ENCODE peak calls at places on chromosome 6, in seven cellular contexts. One of them, this sample, is unnamed.
A peak's percentile ranks its signal among the peaks of the same experiment; 100 is the strongest.

GRCh38 chr6:134984821-134985220 is 34.9 kb upstream of the ALDH8A1 start:
- DNase-seq in mammary epithelial cell: peak; percentile 17
- DNase-seq in Right ventricle myocardium superior: no peak
- DNase-seq in GM04504: no peak
- DNase-seq in psoas muscle: no peak
- DNase-seq in HS-5: no peak
- DNase-seq in GM23248: peak; percentile 4
- DNase-seq in this sample: no peak

GRCh38 chr6:152057832-152058498 is 250.5 kb downstream of the ESR1 start:
- DNase-seq in GM23248: no peak
- DNase-seq in Right ventricle myocardium superior: no peak
- DNase-seq in psoas muscle: no peak
- DNase-seq in mammary epithelial cell: no peak
- DNase-seq in GM04504: no peak
- DNase-seq in HS-5: no peak
- DNase-seq in this sample: peak; percentile 53

GRCh38 chr6:134419717-134420116 is 101.8 kb upstream of the SGK1 start:
- DNase-seq in Right ventricle myocardium superior: no peak
- DNase-seq in mammary epithelial cell: no peak
- DNase-seq in GM04504: no peak
- DNase-seq in psoas muscle: no peak
- DNase-seq in HS-5: no peak
- DNase-seq in GM23248: peak; percentile 18
- DNase-seq in this sample: no peak

GRCh38 chr6:148273962-148274752 is 68.5 kb upstream of the SASH1 start:
- DNase-seq in psoas muscle: no peak
- DNase-seq in HS-5: no peak
- DNase-seq in GM23248: peak; percentile 50
- DNase-seq in Right ventricle myocardium superior: no peak
- DNase-seq in GM04504: no peak
- DNase-seq in mammary epithelial cell: peak; percentile 15
- DNase-seq in this sample: no peak

GRCh38 chr6:85126448-85127178 is 323.3 kb upstream of the NT5E start:
- DNase-seq in psoas muscle: peak; percentile 18
- DNase-seq in Right ventricle myocardium superior: peak; percentile 55
- DNase-seq in GM23248: peak; percentile 80
- DNase-seq in GM04504: peak; percentile 43
- DNase-seq in mammary epithelial cell: peak; percentile 32
- DNase-seq in HS-5: no peak
- DNase-seq in this sample: no peak

GRCh38 chr6:134517145-134517658 is 199.3 kb upstream of the SGK1 start:
- DNase-seq in Right ventricle myocardium superior: peak; percentile 87
- DNase-seq in HS-5: peak; percentile 61
- DNase-seq in mammary epithelial cell: peak; percentile 78
- DNase-seq in GM23248: peak; percentile 89
- DNase-seq in psoas muscle: peak; percentile 67
- DNase-seq in GM04504: no peak
- DNase-seq in this sample: peak; percentile 73

GRCh38 chr6:157405986-157406385 is 25.0 kb downstream of the ZDHHC14 start:
- DNase-seq in psoas muscle: no peak
- DNase-seq in HS-5: no peak
- DNase-seq in mammary epithelial cell: peak; percentile 11
- DNase-seq in GM23248: peak; percentile 15
- DNase-seq in Right ventricle myocardium superior: no peak
- DNase-seq in GM04504: no peak
- DNase-seq in this sample: no peak

GRCh38 chr6:79048611-79049010 is 29.4 kb downstream of the PHIP start:
- DNase-seq in mammary epithelial cell: peak; percentile 12
- DNase-seq in HS-5: no peak
- DNase-seq in GM04504: no peak
- DNase-seq in Right ventricle myocardium superior: no peak
- DNase-seq in GM23248: peak; percentile 60
- DNase-seq in psoas muscle: no peak
- DNase-seq in this sample: no peak

GRCh38 chr6:49565855-49566254 is 15.4 kb downstream of the C6orf141 start:
- DNase-seq in HS-5: no peak
- DNase-seq in mammary epithelial cell: no peak
- DNase-seq in GM23248: no peak
- DNase-seq in Right ventricle myocardium superior: no peak
- DNase-seq in GM04504: no peak
- DNase-seq in psoas muscle: no peak
- DNase-seq in this sample: no peak

GRCh38 chr6:33123732-33124524 is 48.1 kb downstream of the HLA-DPB1 start:
- DNase-seq in HS-5: no peak
- DNase-seq in GM23248: peak; percentile 50
- DNase-seq in psoas muscle: no peak
- DNase-seq in GM04504: no peak
- DNase-seq in Right ventricle myocardium superior: no peak
- DNase-seq in mammary epithelial cell: no peak
- DNase-seq in this sample: no peak

GRCh38 chr6:105894556-105894955 is 191.6 kb upstream of the PRDM1 start:
- DNase-seq in GM04504: no peak
- DNase-seq in mammary epithelial cell: peak; percentile 40
- DNase-seq in HS-5: no peak
- DNase-seq in GM23248: peak; percentile 43
- DNase-seq in psoas muscle: no peak
- DNase-seq in Right ventricle myocardium superior: no peak
- DNase-seq in this sample: no peak

GRCh38 chr6:168648730-168649129 is 207.7 kb downstream of the SMOC2 start:
- DNase-seq in GM04504: no peak
- DNase-seq in psoas muscle: no peak
- DNase-seq in HS-5: no peak
- DNase-seq in Right ventricle myocardium superior: no peak
- DNase-seq in mammary epithelial cell: no peak
- DNase-seq in GM23248: no peak
- DNase-seq in this sample: no peak

GRCh38 chr6:137363805-137364138 is 130.4 kb downstream of the OLIG3 start:
- DNase-seq in HS-5: peak; percentile 47
- DNase-seq in GM23248: peak; percentile 28
- DNase-seq in GM04504: peak; percentile 14
- DNase-seq in mammary epithelial cell: peak; percentile 17
- DNase-seq in Right ventricle myocardium superior: no peak
- DNase-seq in psoas muscle: no peak
- DNase-seq in this sample: no peak

GRCh38 chr6:165060636-165061190 is 248.7 kb downstream of the C6orf118 start:
- DNase-seq in psoas muscle: no peak
- DNase-seq in GM04504: no peak
- DNase-seq in mammary epithelial cell: no peak
- DNase-seq in HS-5: no peak
- DNase-seq in GM23248: peak; percentile 87
- DNase-seq in Right ventricle myocardium superior: no peak
- DNase-seq in this sample: no peak

GRCh38 chr6:90610671-90611542 is 24.0 kb upstream of the MAP3K7 start:
- DNase-seq in Right ventricle myocardium superior: peak; percentile 64
- DNase-seq in GM23248: peak; percentile 51
- DNase-seq in GM04504: no peak
- DNase-seq in HS-5: no peak
- DNase-seq in psoas muscle: peak; percentile 35
- DNase-seq in mammary epithelial cell: peak; percentile 26
- DNase-seq in this sample: no peak

GRCh38 chr6:145714731-145715130 is 20.6 kb downstream of the EPM2A start:
- DNase-seq in Right ventricle myocardium superior: no peak
- DNase-seq in GM23248: no peak
- DNase-seq in mammary epithelial cell: no peak
- DNase-seq in GM04504: no peak
- DNase-seq in HS-5: no peak
- DNase-seq in psoas muscle: no peak
- DNase-seq in this sample: no peak

GRCh38 chr6:53986165-53986720 is 125.0 kb upstream of the MLIP start:
- DNase-seq in HS-5: peak; percentile 20
- DNase-seq in GM23248: peak; percentile 73
- DNase-seq in psoas muscle: peak; percentile 27
- DNase-seq in Right ventricle myocardium superior: no peak
- DNase-seq in GM04504: no peak
- DNase-seq in mammary epithelial cell: peak; percentile 39
- DNase-seq in this sample: no peak

GRCh38 chr6:78701407-78701806 is 165.9 kb upstream of the IRAK1BP1 start:
- DNase-seq in mammary epithelial cell: peak; percentile 80
- DNase-seq in Right ventricle myocardium superior: no peak
- DNase-seq in GM04504: peak; percentile 3
- DNase-seq in psoas muscle: no peak
- DNase-seq in HS-5: peak; percentile 60
- DNase-seq in GM23248: peak; percentile 67
- DNase-seq in this sample: no peak

GRCh38 chr6:441126-441920 is 49.8 kb downstream of the IRF4 start:
- DNase-seq in GM04504: no peak
- DNase-seq in Right ventricle myocardium superior: no peak
- DNase-seq in psoas muscle: no peak
- DNase-seq in HS-5: no peak
- DNase-seq in mammary epithelial cell: no peak
- DNase-seq in GM23248: no peak
- DNase-seq in this sample: no peak

GRCh38 chr6:89297695-89298351 is 17.3 kb downstream of the GABRR2 start:
- DNase-seq in Right ventricle myocardium superior: no peak
- DNase-seq in GM04504: peak; percentile 67
- DNase-seq in HS-5: peak; percentile 96
- DNase-seq in mammary epithelial cell: peak; percentile 95
- DNase-seq in GM23248: peak; percentile 89
- DNase-seq in psoas muscle: peak; percentile 73
- DNase-seq in this sample: peak; percentile 38

GRCh38 chr6:132792510-132792909 is 5.9 kb downstream of the SLC18B1 start:
- DNase-seq in GM23248: no peak
- DNase-seq in GM04504: no peak
- DNase-seq in Right ventricle myocardium superior: no peak
- DNase-seq in psoas muscle: no peak
- DNase-seq in mammary epithelial cell: no peak
- DNase-seq in HS-5: no peak
- DNase-seq in this sample: no peak

GRCh38 chr6:24720131-24720603 is 1.2 kb upstream of the C6orf62 start:
- DNase-seq in GM23248: peak; percentile 81
- DNase-seq in Right ventricle myocardium superior: peak; percentile 84
- DNase-seq in mammary epithelial cell: peak; percentile 75
- DNase-seq in psoas muscle: peak; percentile 68
- DNase-seq in GM04504: no peak
- DNase-seq in HS-5: no peak
- DNase-seq in this sample: no peak

GRCh38 chr6:169046483-169047192 is 207.0 kb downstream of the THBS2 start:
- DNase-seq in mammary epithelial cell: peak; percentile 43
- DNase-seq in psoas muscle: no peak
- DNase-seq in GM04504: peak; percentile 55
- DNase-seq in Right ventricle myocardium superior: no peak
- DNase-seq in HS-5: peak; percentile 32
- DNase-seq in GM23248: peak; percentile 89
- DNase-seq in this sample: no peak

GRCh38 chr6:168139121-168139520 is 60.1 kb upstream of the FRMD1 start:
- DNase-seq in psoas muscle: no peak
- DNase-seq in GM23248: no peak
- DNase-seq in Right ventricle myocardium superior: no peak
- DNase-seq in HS-5: no peak
- DNase-seq in mammary epithelial cell: no peak
- DNase-seq in GM04504: no peak
- DNase-seq in this sample: no peak

GRCh38 chr6:149863846-149864577 is at the start of gene LRP11:
- DNase-seq in mammary epithelial cell: peak; percentile 86
- DNase-seq in Right ventricle myocardium superior: peak; percentile 88
- DNase-seq in GM04504: peak; percentile 69
- DNase-seq in HS-5: peak; percentile 53
- DNase-seq in psoas muscle: peak; percentile 82
- DNase-seq in GM23248: peak; percentile 94
- DNase-seq in this sample: no peak

This sample was measured in brain pericyte.